ENCODE peak calls at places on chromosomes 1 and 21, in nine cellular contexts. One of them, this sample, is unnamed.

GRCh38 chr1:191519519-191519918 is 638.7 kb upstream of the RGS18 start:
- DNase-seq in kidney tubule cell: peak; percentile 26
- DNase-seq in iris pigment epithelial cell: no peak
- DNase-seq in CD8-positive, alpha-beta memory T cell: no peak
- DNase-seq in stimulated activated CD8-positive, alpha-beta memory T cell treated with anti-CD3 and anti-CD28 coated beads, Interleukin-15, amount 100 ng/mL, for 4 hours: no peak
- DNase-seq in activated effector memory CD4-positive, alpha-beta T cell treated with Interleukin-2 at 50 U/mL for 16 hours: no peak
- DNase-seq in HCEC 1CT: no peak
- DNase-seq in activated CD8-positive, alpha-beta memory T cell treated with anti-CD3 and anti-CD28 coated beads, Interleukin-2, amount 50 U/mL, for 48 hours: no peak
- DNase-seq in mammary epithelial cell: no peak
- DNase-seq in this sample: no peak

GRCh38 chr1:198443374-198444233 is 96.9 kb downstream of the ATP6V1G3 start:
- DNase-seq in CD8-positive, alpha-beta memory T cell: no peak
- DNase-seq in activated effector memory CD4-positive, alpha-beta T cell treated with Interleukin-2 at 50 U/mL for 16 hours: no peak
- DNase-seq in activated CD8-positive, alpha-beta memory T cell treated with anti-CD3 and anti-CD28 coated beads, Interleukin-2, amount 50 U/mL, for 48 hours: no peak
- DNase-seq in stimulated activated CD8-positive, alpha-beta memory T cell treated with anti-CD3 and anti-CD28 coated beads, Interleukin-15, amount 100 ng/mL, for 4 hours: no peak
- DNase-seq in kidney tubule cell: peak; percentile 95
- DNase-seq in HCEC 1CT: peak; percentile 95
- DNase-seq in mammary epithelial cell: peak; percentile 99
- DNase-seq in iris pigment epithelial cell: peak; percentile 98
- DNase-seq in this sample: no peak

GRCh38 chr1:97506368-97506767 is 414.5 kb downstream of the DPYD start:
- DNase-seq in HCEC 1CT: no peak
- DNase-seq in activated effector memory CD4-positive, alpha-beta T cell treated with Interleukin-2 at 50 U/mL for 16 hours: no peak
- DNase-seq in CD8-positive, alpha-beta memory T cell: no peak
- DNase-seq in stimulated activated CD8-positive, alpha-beta memory T cell treated with anti-CD3 and anti-CD28 coated beads, Interleukin-15, amount 100 ng/mL, for 4 hours: no peak
- DNase-seq in mammary epithelial cell: no peak
- DNase-seq in activated CD8-positive, alpha-beta memory T cell treated with anti-CD3 and anti-CD28 coated beads, Interleukin-2, amount 50 U/mL, for 48 hours: no peak
- DNase-seq in iris pigment epithelial cell: no peak
- DNase-seq in kidney tubule cell: no peak
- DNase-seq in this sample: no peak

GRCh38 chr1:3676581-3677410 is 24.5 kb downstream of the TP73 start:
- DNase-seq in activated CD8-positive, alpha-beta memory T cell treated with anti-CD3 and anti-CD28 coated beads, Interleukin-2, amount 50 U/mL, for 48 hours: no peak
- DNase-seq in HCEC 1CT: no peak
- DNase-seq in mammary epithelial cell: no peak
- DNase-seq in kidney tubule cell: no peak
- DNase-seq in activated effector memory CD4-positive, alpha-beta T cell treated with Interleukin-2 at 50 U/mL for 16 hours: no peak
- DNase-seq in stimulated activated CD8-positive, alpha-beta memory T cell treated with anti-CD3 and anti-CD28 coated beads, Interleukin-15, amount 100 ng/mL, for 4 hours: no peak
- DNase-seq in iris pigment epithelial cell: no peak
- DNase-seq in CD8-positive, alpha-beta memory T cell: no peak
- DNase-seq in this sample: no peak

GRCh38 chr1:5340560-5341130 is 651.6 kb downstream of the NPHP4 start:
- DNase-seq in HCEC 1CT: no peak
- DNase-seq in CD8-positive, alpha-beta memory T cell: no peak
- DNase-seq in mammary epithelial cell: no peak
- DNase-seq in stimulated activated CD8-positive, alpha-beta memory T cell treated with anti-CD3 and anti-CD28 coated beads, Interleukin-15, amount 100 ng/mL, for 4 hours: no peak
- DNase-seq in activated effector memory CD4-positive, alpha-beta T cell treated with Interleukin-2 at 50 U/mL for 16 hours: no peak
- DNase-seq in activated CD8-positive, alpha-beta memory T cell treated with anti-CD3 and anti-CD28 coated beads, Interleukin-2, amount 50 U/mL, for 48 hours: no peak
- DNase-seq in kidney tubule cell: no peak
- DNase-seq in iris pigment epithelial cell: no peak
- DNase-seq in this sample: peak; percentile 87

GRCh38 chr1:58457023-58457635 is 89.4 kb downstream of the OMA1 start:
- DNase-seq in iris pigment epithelial cell: no peak
- DNase-seq in HCEC 1CT: no peak
- DNase-seq in mammary epithelial cell: no peak
- DNase-seq in kidney tubule cell: peak; percentile 35
- DNase-seq in activated CD8-positive, alpha-beta memory T cell treated with anti-CD3 and anti-CD28 coated beads, Interleukin-2, amount 50 U/mL, for 48 hours: no peak
- DNase-seq in stimulated activated CD8-positive, alpha-beta memory T cell treated with anti-CD3 and anti-CD28 coated beads, Interleukin-15, amount 100 ng/mL, for 4 hours: no peak
- DNase-seq in CD8-positive, alpha-beta memory T cell: no peak
- DNase-seq in activated effector memory CD4-positive, alpha-beta T cell treated with Interleukin-2 at 50 U/mL for 16 hours: no peak
- DNase-seq in this sample: no peak

GRCh38 chr21:34574984-34575529 is 39.9 kb downstream of the RCAN1 start:
- DNase-seq in activated CD8-positive, alpha-beta memory T cell treated with anti-CD3 and anti-CD28 coated beads, Interleukin-2, amount 50 U/mL, for 48 hours: no peak
- DNase-seq in activated effector memory CD4-positive, alpha-beta T cell treated with Interleukin-2 at 50 U/mL for 16 hours: no peak
- DNase-seq in kidney tubule cell: no peak
- DNase-seq in iris pigment epithelial cell: no peak
- DNase-seq in stimulated activated CD8-positive, alpha-beta memory T cell treated with anti-CD3 and anti-CD28 coated beads, Interleukin-15, amount 100 ng/mL, for 4 hours: no peak
- DNase-seq in mammary epithelial cell: no peak
- DNase-seq in CD8-positive, alpha-beta memory T cell: no peak
- DNase-seq in HCEC 1CT: no peak
- DNase-seq in this sample: no peak

GRCh38 chr1:167105841-167106461 is 12.1 kb downstream of the STYXL2 start:
- DNase-seq in CD8-positive, alpha-beta memory T cell: no peak
- DNase-seq in iris pigment epithelial cell: no peak
- DNase-seq in activated CD8-positive, alpha-beta memory T cell treated with anti-CD3 and anti-CD28 coated beads, Interleukin-2, amount 50 U/mL, for 48 hours: no peak
- DNase-seq in stimulated activated CD8-positive, alpha-beta memory T cell treated with anti-CD3 and anti-CD28 coated beads, Interleukin-15, amount 100 ng/mL, for 4 hours: no peak
- DNase-seq in activated effector memory CD4-positive, alpha-beta T cell treated with Interleukin-2 at 50 U/mL for 16 hours: no peak
- DNase-seq in HCEC 1CT: no peak
- DNase-seq in kidney tubule cell: no peak
- DNase-seq in mammary epithelial cell: no peak
- DNase-seq in this sample: no peak

GRCh38 chr1:210908257-210908656 is 225.7 kb downstream of the KCNH1 start:
- DNase-seq in kidney tubule cell: no peak
- DNase-seq in CD8-positive, alpha-beta memory T cell: no peak
- DNase-seq in iris pigment epithelial cell: no peak
- DNase-seq in stimulated activated CD8-positive, alpha-beta memory T cell treated with anti-CD3 and anti-CD28 coated beads, Interleukin-15, amount 100 ng/mL, for 4 hours: no peak
- DNase-seq in HCEC 1CT: no peak
- DNase-seq in activated CD8-positive, alpha-beta memory T cell treated with anti-CD3 and anti-CD28 coated beads, Interleukin-2, amount 50 U/mL, for 48 hours: no peak
- DNase-seq in activated effector memory CD4-positive, alpha-beta T cell treated with Interleukin-2 at 50 U/mL for 16 hours: no peak
- DNase-seq in mammary epithelial cell: no peak
- DNase-seq in this sample: no peak

GRCh38 chr1:32703479-32704291 is 1.1 kb upstream of the SYNC start:
- DNase-seq in HCEC 1CT: peak; percentile 89
- DNase-seq in iris pigment epithelial cell: peak; percentile 96
- DNase-seq in kidney tubule cell: peak; percentile 95
- DNase-seq in mammary epithelial cell: peak; percentile 59
- DNase-seq in stimulated activated CD8-positive, alpha-beta memory T cell treated with anti-CD3 and anti-CD28 coated beads, Interleukin-15, amount 100 ng/mL, for 4 hours: no peak
- DNase-seq in activated CD8-positive, alpha-beta memory T cell treated with anti-CD3 and anti-CD28 coated beads, Interleukin-2, amount 50 U/mL, for 48 hours: no peak
- DNase-seq in activated effector memory CD4-positive, alpha-beta T cell treated with Interleukin-2 at 50 U/mL for 16 hours: no peak
- DNase-seq in CD8-positive, alpha-beta memory T cell: no peak
- DNase-seq in this sample: no peak

GRCh38 chr1:232880354-232880753 is 70.1 kb upstream of the NTPCR start:
- DNase-seq in iris pigment epithelial cell: peak; percentile 55
- DNase-seq in activated effector memory CD4-positive, alpha-beta T cell treated with Interleukin-2 at 50 U/mL for 16 hours: no peak
- DNase-seq in activated CD8-positive, alpha-beta memory T cell treated with anti-CD3 and anti-CD28 coated beads, Interleukin-2, amount 50 U/mL, for 48 hours: no peak
- DNase-seq in CD8-positive, alpha-beta memory T cell: no peak
- DNase-seq in kidney tubule cell: peak; percentile 31
- DNase-seq in HCEC 1CT: no peak
- DNase-seq in stimulated activated CD8-positive, alpha-beta memory T cell treated with anti-CD3 and anti-CD28 coated beads, Interleukin-15, amount 100 ng/mL, for 4 hours: no peak
- DNase-seq in mammary epithelial cell: peak; percentile 14
- DNase-seq in this sample: no peak

GRCh38 chr1:174114788-174115448 is 44.4 kb upstream of the RABGAP1L start:
- DNase-seq in stimulated activated CD8-positive, alpha-beta memory T cell treated with anti-CD3 and anti-CD28 coated beads, Interleukin-15, amount 100 ng/mL, for 4 hours: no peak
- DNase-seq in activated effector memory CD4-positive, alpha-beta T cell treated with Interleukin-2 at 50 U/mL for 16 hours: no peak
- DNase-seq in iris pigment epithelial cell: peak; percentile 64
- DNase-seq in HCEC 1CT: peak; percentile 80
- DNase-seq in activated CD8-positive, alpha-beta memory T cell treated with anti-CD3 and anti-CD28 coated beads, Interleukin-2, amount 50 U/mL, for 48 hours: no peak
- DNase-seq in CD8-positive, alpha-beta memory T cell: no peak
- DNase-seq in kidney tubule cell: peak; percentile 75
- DNase-seq in mammary epithelial cell: peak; percentile 67
- DNase-seq in this sample: no peak

GRCh38 chr21:42238185-42238934 is 19.4 kb downstream of the ABCG1 start:
- DNase-seq in stimulated activated CD8-positive, alpha-beta memory T cell treated with anti-CD3 and anti-CD28 coated beads, Interleukin-15, amount 100 ng/mL, for 4 hours: no peak
- DNase-seq in iris pigment epithelial cell: no peak
- DNase-seq in activated CD8-positive, alpha-beta memory T cell treated with anti-CD3 and anti-CD28 coated beads, Interleukin-2, amount 50 U/mL, for 48 hours: no peak
- DNase-seq in HCEC 1CT: no peak
- DNase-seq in activated effector memory CD4-positive, alpha-beta T cell treated with Interleukin-2 at 50 U/mL for 16 hours: peak; percentile 46
- DNase-seq in CD8-positive, alpha-beta memory T cell: peak; percentile 66
- DNase-seq in kidney tubule cell: no peak
- DNase-seq in mammary epithelial cell: no peak
- DNase-seq in this sample: no peak

GRCh38 chr21:25234857-25235801 is 372.2 kb downstream of the MRPL39 start:
- DNase-seq in iris pigment epithelial cell: no peak
- DNase-seq in stimulated activated CD8-positive, alpha-beta memory T cell treated with anti-CD3 and anti-CD28 coated beads, Interleukin-15, amount 100 ng/mL, for 4 hours: no peak
- DNase-seq in activated CD8-positive, alpha-beta memory T cell treated with anti-CD3 and anti-CD28 coated beads, Interleukin-2, amount 50 U/mL, for 48 hours: no peak
- DNase-seq in activated effector memory CD4-positive, alpha-beta T cell treated with Interleukin-2 at 50 U/mL for 16 hours: no peak
- DNase-seq in CD8-positive, alpha-beta memory T cell: no peak
- DNase-seq in HCEC 1CT: no peak
- DNase-seq in mammary epithelial cell: no peak
- DNase-seq in kidney tubule cell: no peak
- DNase-seq in this sample: no peak

GRCh38 chr1:17416389-17416788 is 23.1 kb downstream of the RCC2 start:
- DNase-seq in HCEC 1CT: no peak
- DNase-seq in activated effector memory CD4-positive, alpha-beta T cell treated with Interleukin-2 at 50 U/mL for 16 hours: no peak
- DNase-seq in iris pigment epithelial cell: no peak
- DNase-seq in activated CD8-positive, alpha-beta memory T cell treated with anti-CD3 and anti-CD28 coated beads, Interleukin-2, amount 50 U/mL, for 48 hours: no peak
- DNase-seq in mammary epithelial cell: no peak
- DNase-seq in kidney tubule cell: no peak
- DNase-seq in CD8-positive, alpha-beta memory T cell: no peak
- DNase-seq in stimulated activated CD8-positive, alpha-beta memory T cell treated with anti-CD3 and anti-CD28 coated beads, Interleukin-15, amount 100 ng/mL, for 4 hours: no peak
- DNase-seq in this sample: no peak

GRCh38 chr21:25369524-25370300 is 237.6 kb downstream of the MRPL39 start:
- DNase-seq in mammary epithelial cell: no peak
- DNase-seq in iris pigment epithelial cell: peak; percentile 52
- DNase-seq in HCEC 1CT: peak; percentile 77
- DNase-seq in activated CD8-positive, alpha-beta memory T cell treated with anti-CD3 and anti-CD28 coated beads, Interleukin-2, amount 50 U/mL, for 48 hours: no peak
- DNase-seq in stimulated activated CD8-positive, alpha-beta memory T cell treated with anti-CD3 and anti-CD28 coated beads, Interleukin-15, amount 100 ng/mL, for 4 hours: no peak
- DNase-seq in CD8-positive, alpha-beta memory T cell: no peak
- DNase-seq in activated effector memory CD4-positive, alpha-beta T cell treated with Interleukin-2 at 50 U/mL for 16 hours: no peak
- DNase-seq in kidney tubule cell: peak; percentile 83
- DNase-seq in this sample: no peak

GRCh38 chr1:102174259-102174863 is 177.6 kb upstream of the OLFM3 start:
- DNase-seq in kidney tubule cell: peak; percentile 6
- DNase-seq in HCEC 1CT: no peak
- DNase-seq in CD8-positive, alpha-beta memory T cell: no peak
- DNase-seq in activated CD8-positive, alpha-beta memory T cell treated with anti-CD3 and anti-CD28 coated beads, Interleukin-2, amount 50 U/mL, for 48 hours: no peak
- DNase-seq in mammary epithelial cell: peak; percentile 13
- DNase-seq in iris pigment epithelial cell: no peak
- DNase-seq in stimulated activated CD8-positive, alpha-beta memory T cell treated with anti-CD3 and anti-CD28 coated beads, Interleukin-15, amount 100 ng/mL, for 4 hours: no peak
- DNase-seq in activated effector memory CD4-positive, alpha-beta T cell treated with Interleukin-2 at 50 U/mL for 16 hours: no peak
- DNase-seq in this sample: no peak

GRCh38 chr1:118958937-118959631 is 29.1 kb downstream of the TBX15 start:
- DNase-seq in kidney tubule cell: peak; percentile 42
- DNase-seq in HCEC 1CT: no peak
- DNase-seq in mammary epithelial cell: no peak
- DNase-seq in iris pigment epithelial cell: no peak
- DNase-seq in activated CD8-positive, alpha-beta memory T cell treated with anti-CD3 and anti-CD28 coated beads, Interleukin-2, amount 50 U/mL, for 48 hours: no peak
- DNase-seq in activated effector memory CD4-positive, alpha-beta T cell treated with Interleukin-2 at 50 U/mL for 16 hours: no peak
- DNase-seq in CD8-positive, alpha-beta memory T cell: no peak
- DNase-seq in stimulated activated CD8-positive, alpha-beta memory T cell treated with anti-CD3 and anti-CD28 coated beads, Interleukin-15, amount 100 ng/mL, for 4 hours: no peak
- DNase-seq in this sample: no peak

GRCh38 chr1:67536957-67537646 is 106.9 kb upstream of the SERBP1 start:
- DNase-seq in kidney tubule cell: no peak
- DNase-seq in activated effector memory CD4-positive, alpha-beta T cell treated with Interleukin-2 at 50 U/mL for 16 hours: no peak
- DNase-seq in HCEC 1CT: no peak
- DNase-seq in CD8-positive, alpha-beta memory T cell: no peak
- DNase-seq in mammary epithelial cell: no peak
- DNase-seq in activated CD8-positive, alpha-beta memory T cell treated with anti-CD3 and anti-CD28 coated beads, Interleukin-2, amount 50 U/mL, for 48 hours: no peak
- DNase-seq in iris pigment epithelial cell: no peak
- DNase-seq in stimulated activated CD8-positive, alpha-beta memory T cell treated with anti-CD3 and anti-CD28 coated beads, Interleukin-15, amount 100 ng/mL, for 4 hours: no peak
- DNase-seq in this sample: no peak

GRCh38 chr1:231091853-231092301 is 51.8 kb upstream of the FAM89A start:
- DNase-seq in mammary epithelial cell: peak; percentile 6
- DNase-seq in HCEC 1CT: peak; percentile 15
- DNase-seq in CD8-positive, alpha-beta memory T cell: peak; percentile 1
- DNase-seq in activated effector memory CD4-positive, alpha-beta T cell treated with Interleukin-2 at 50 U/mL for 16 hours: peak; percentile 13
- DNase-seq in stimulated activated CD8-positive, alpha-beta memory T cell treated with anti-CD3 and anti-CD28 coated beads, Interleukin-15, amount 100 ng/mL, for 4 hours: no peak
- DNase-seq in iris pigment epithelial cell: peak; percentile 45
- DNase-seq in activated CD8-positive, alpha-beta memory T cell treated with anti-CD3 and anti-CD28 coated beads, Interleukin-2, amount 50 U/mL, for 48 hours: peak; percentile 73
- DNase-seq in kidney tubule cell: peak; percentile 20
- DNase-seq in this sample: no peak

GRCh38 chr1:91151702-91152101 is 129.9 kb upstream of the ZNF644 start:
- DNase-seq in activated CD8-positive, alpha-beta memory T cell treated with anti-CD3 and anti-CD28 coated beads, Interleukin-2, amount 50 U/mL, for 48 hours: no peak
- DNase-seq in kidney tubule cell: no peak
- DNase-seq in mammary epithelial cell: no peak
- DNase-seq in iris pigment epithelial cell: no peak
- DNase-seq in stimulated activated CD8-positive, alpha-beta memory T cell treated with anti-CD3 and anti-CD28 coated beads, Interleukin-15, amount 100 ng/mL, for 4 hours: no peak
- DNase-seq in activated effector memory CD4-positive, alpha-beta T cell treated with Interleukin-2 at 50 U/mL for 16 hours: no peak
- DNase-seq in HCEC 1CT: no peak
- DNase-seq in CD8-positive, alpha-beta memory T cell: no peak
- DNase-seq in this sample: no peak

GRCh38 chr1:245091818-245092637 is 62.8 kb upstream of the KIF26B start:
- DNase-seq in stimulated activated CD8-positive, alpha-beta memory T cell treated with anti-CD3 and anti-CD28 coated beads, Interleukin-15, amount 100 ng/mL, for 4 hours: no peak
- DNase-seq in kidney tubule cell: peak; percentile 97
- DNase-seq in HCEC 1CT: peak; percentile 99
- DNase-seq in activated effector memory CD4-positive, alpha-beta T cell treated with Interleukin-2 at 50 U/mL for 16 hours: no peak
- DNase-seq in activated CD8-positive, alpha-beta memory T cell treated with anti-CD3 and anti-CD28 coated beads, Interleukin-2, amount 50 U/mL, for 48 hours: no peak
- DNase-seq in CD8-positive, alpha-beta memory T cell: no peak
- DNase-seq in mammary epithelial cell: peak; percentile 92
- DNase-seq in iris pigment epithelial cell: peak; percentile 99
- DNase-seq in this sample: no peak

GRCh38 chr1:2204384-2205190 is 10.0 kb upstream of the FAAP20 start:
- DNase-seq in HCEC 1CT: no peak
- DNase-seq in activated CD8-positive, alpha-beta memory T cell treated with anti-CD3 and anti-CD28 coated beads, Interleukin-2, amount 50 U/mL, for 48 hours: no peak
- DNase-seq in CD8-positive, alpha-beta memory T cell: no peak
- DNase-seq in stimulated activated CD8-positive, alpha-beta memory T cell treated with anti-CD3 and anti-CD28 coated beads, Interleukin-15, amount 100 ng/mL, for 4 hours: no peak
- DNase-seq in kidney tubule cell: peak; percentile 68
- DNase-seq in iris pigment epithelial cell: peak; percentile 60
- DNase-seq in mammary epithelial cell: no peak
- DNase-seq in activated effector memory CD4-positive, alpha-beta T cell treated with Interleukin-2 at 50 U/mL for 16 hours: no peak
- DNase-seq in this sample: no peak

GRCh38 chr1:235434001-235434400 is 66.8 kb downstream of the TBCE start:
- DNase-seq in iris pigment epithelial cell: no peak
- DNase-seq in activated effector memory CD4-positive, alpha-beta T cell treated with Interleukin-2 at 50 U/mL for 16 hours: no peak
- DNase-seq in mammary epithelial cell: no peak
- DNase-seq in activated CD8-positive, alpha-beta memory T cell treated with anti-CD3 and anti-CD28 coated beads, Interleukin-2, amount 50 U/mL, for 48 hours: peak; percentile 28
- DNase-seq in stimulated activated CD8-positive, alpha-beta memory T cell treated with anti-CD3 and anti-CD28 coated beads, Interleukin-15, amount 100 ng/mL, for 4 hours: no peak
- DNase-seq in CD8-positive, alpha-beta memory T cell: no peak
- DNase-seq in HCEC 1CT: no peak
- DNase-seq in kidney tubule cell: no peak
- DNase-seq in this sample: no peak

GRCh38 chr1:8517579-8518489 is 199.9 kb downstream of the SLC45A1 start:
- DNase-seq in CD8-positive, alpha-beta memory T cell: no peak
- DNase-seq in activated CD8-positive, alpha-beta memory T cell treated with anti-CD3 and anti-CD28 coated beads, Interleukin-2, amount 50 U/mL, for 48 hours: no peak
- DNase-seq in iris pigment epithelial cell: peak; percentile 46
- DNase-seq in kidney tubule cell: no peak
- DNase-seq in mammary epithelial cell: no peak
- DNase-seq in stimulated activated CD8-positive, alpha-beta memory T cell treated with anti-CD3 and anti-CD28 coated beads, Interleukin-15, amount 100 ng/mL, for 4 hours: no peak
- DNase-seq in activated effector memory CD4-positive, alpha-beta T cell treated with Interleukin-2 at 50 U/mL for 16 hours: no peak
- DNase-seq in HCEC 1CT: peak; percentile 26
- DNase-seq in this sample: no peak

GRCh38 chr1:57254006-57254405 is 169.9 kb downstream of the DAB1 start:
- DNase-seq in mammary epithelial cell: peak; percentile 4
- DNase-seq in kidney tubule cell: peak; percentile 60
- DNase-seq in stimulated activated CD8-positive, alpha-beta memory T cell treated with anti-CD3 and anti-CD28 coated beads, Interleukin-15, amount 100 ng/mL, for 4 hours: no peak
- DNase-seq in HCEC 1CT: no peak
- DNase-seq in CD8-positive, alpha-beta memory T cell: no peak
- DNase-seq in activated effector memory CD4-positive, alpha-beta T cell treated with Interleukin-2 at 50 U/mL for 16 hours: no peak
- DNase-seq in activated CD8-positive, alpha-beta memory T cell treated with anti-CD3 and anti-CD28 coated beads, Interleukin-2, amount 50 U/mL, for 48 hours: no peak
- DNase-seq in iris pigment epithelial cell: peak; percentile 15
- DNase-seq in this sample: no peak

GRCh38 chr1:44318097-44319088 is 36.7 kb downstream of the ERI3 start:
- DNase-seq in stimulated activated CD8-positive, alpha-beta memory T cell treated with anti-CD3 and anti-CD28 coated beads, Interleukin-15, amount 100 ng/mL, for 4 hours: no peak
- DNase-seq in HCEC 1CT: peak; percentile 51
- DNase-seq in activated effector memory CD4-positive, alpha-beta T cell treated with Interleukin-2 at 50 U/mL for 16 hours: peak; percentile 1
- DNase-seq in activated CD8-positive, alpha-beta memory T cell treated with anti-CD3 and anti-CD28 coated beads, Interleukin-2, amount 50 U/mL, for 48 hours: peak; percentile 62
- DNase-seq in mammary epithelial cell: peak; percentile 24
- DNase-seq in kidney tubule cell: peak; percentile 50
- DNase-seq in CD8-positive, alpha-beta memory T cell: peak; percentile 15
- DNase-seq in iris pigment epithelial cell: peak; percentile 31
- DNase-seq in this sample: no peak

GRCh38 chr21:29701676-29702075 is 238.1 kb downstream of the GRIK1 start:
- DNase-seq in CD8-positive, alpha-beta memory T cell: no peak
- DNase-seq in activated effector memory CD4-positive, alpha-beta T cell treated with Interleukin-2 at 50 U/mL for 16 hours: no peak
- DNase-seq in iris pigment epithelial cell: no peak
- DNase-seq in mammary epithelial cell: no peak
- DNase-seq in stimulated activated CD8-positive, alpha-beta memory T cell treated with anti-CD3 and anti-CD28 coated beads, Interleukin-15, amount 100 ng/mL, for 4 hours: no peak
- DNase-seq in HCEC 1CT: no peak
- DNase-seq in activated CD8-positive, alpha-beta memory T cell treated with anti-CD3 and anti-CD28 coated beads, Interleukin-2, amount 50 U/mL, for 48 hours: no peak
- DNase-seq in kidney tubule cell: no peak
- DNase-seq in this sample: no peak

GRCh38 chr1:162279099-162279498 is 97.6 kb downstream of the SPATA46 start:
- DNase-seq in CD8-positive, alpha-beta memory T cell: no peak
- DNase-seq in kidney tubule cell: no peak
- DNase-seq in activated CD8-positive, alpha-beta memory T cell treated with anti-CD3 and anti-CD28 coated beads, Interleukin-2, amount 50 U/mL, for 48 hours: no peak
- DNase-seq in mammary epithelial cell: no peak
- DNase-seq in HCEC 1CT: no peak
- DNase-seq in activated effector memory CD4-positive, alpha-beta T cell treated with Interleukin-2 at 50 U/mL for 16 hours: no peak
- DNase-seq in iris pigment epithelial cell: no peak
- DNase-seq in stimulated activated CD8-positive, alpha-beta memory T cell treated with anti-CD3 and anti-CD28 coated beads, Interleukin-15, amount 100 ng/mL, for 4 hours: no peak
- DNase-seq in this sample: no peak

GRCh38 chr1:69175078-69175477 is 392.6 kb upstream of the LRRC7 start:
- DNase-seq in iris pigment epithelial cell: no peak
- DNase-seq in activated CD8-positive, alpha-beta memory T cell treated with anti-CD3 and anti-CD28 coated beads, Interleukin-2, amount 50 U/mL, for 48 hours: no peak
- DNase-seq in mammary epithelial cell: peak; percentile 2
- DNase-seq in stimulated activated CD8-positive, alpha-beta memory T cell treated with anti-CD3 and anti-CD28 coated beads, Interleukin-15, amount 100 ng/mL, for 4 hours: no peak
- DNase-seq in activated effector memory CD4-positive, alpha-beta T cell treated with Interleukin-2 at 50 U/mL for 16 hours: no peak
- DNase-seq in kidney tubule cell: peak; percentile 15
- DNase-seq in HCEC 1CT: no peak
- DNase-seq in CD8-positive, alpha-beta memory T cell: no peak
- DNase-seq in this sample: no peak

GRCh38 chr21:44436111-44436611 is 19.1 kb upstream of the LRRC3 start:
- DNase-seq in stimulated activated CD8-positive, alpha-beta memory T cell treated with anti-CD3 and anti-CD28 coated beads, Interleukin-15, amount 100 ng/mL, for 4 hours: no peak
- DNase-seq in activated CD8-positive, alpha-beta memory T cell treated with anti-CD3 and anti-CD28 coated beads, Interleukin-2, amount 50 U/mL, for 48 hours: no peak
- DNase-seq in kidney tubule cell: no peak
- DNase-seq in activated effector memory CD4-positive, alpha-beta T cell treated with Interleukin-2 at 50 U/mL for 16 hours: no peak
- DNase-seq in CD8-positive, alpha-beta memory T cell: no peak
- DNase-seq in HCEC 1CT: no peak
- DNase-seq in iris pigment epithelial cell: no peak
- DNase-seq in mammary epithelial cell: no peak
- DNase-seq in this sample: peak; percentile 83